ENCODE peak calls at places on chromosomes 6 and 20, in four cellular contexts. C is HCT116, B is GM12878, P is K562. H is an unnamed sample.
A peak's percentile ranks its signal among the peaks of the same experiment; 100 is the strongest.

GRCh38 chr6:22437665-22438064 is 131.7 kb upstream of the HDGFL1 start:
- DNase-seq in C (no peak), B (no peak), P (no peak), H (no peak)

GRCh38 chr20:44746367-44747165 is 901 bp downstream of the KCNK15 start:
- DNase-seq in C (no peak), B (no peak), P (no peak), H (no peak)

GRCh38 chr20:21156266-21156665 is 30.4 kb downstream of the KIZ start:
- DNase-seq in C (no peak), B (no peak), P (no peak), H (no peak)

GRCh38 chr6:1027795-1028569 is 283.9 kb upstream of the FOXQ1 start:
- DNase-seq in C (no peak), B (no peak), P (no peak), H (no peak)

GRCh38 chr6:152746172-152746553 is 4.4 kb upstream of the VIP start:
- DNase-seq in C (peak; percentile 28), B (no peak), P (no peak), H (no peak)

GRCh38 chr6:27502508-27503435 is 29.9 kb upstream of the ZNF184 start:
- DNase-seq in C (peak; percentile 68), B (peak; percentile 80), P (peak; percentile 71), H (no peak)

GRCh38 chr6:126481319-126481718 is 141.4 kb downstream of the CENPW start:
- DNase-seq in C (no peak), B (no peak), P (no peak), H (no peak)

GRCh38 chr6:164167873-164168405 is 753.4 kb downstream of the QKI start:
- DNase-seq in C (no peak), B (no peak), P (no peak), H (no peak)

GRCh38 chr20:46709055-46709458 is 392 bp upstream of the SLC2A10 start:
- DNase-seq in C (no peak), B (no peak), P (no peak), H (no peak)

GRCh38 chr6:135331002-135331401 is 149.9 kb downstream of the MYB start:
- DNase-seq in C (no peak), B (peak; percentile 34), P (no peak), H (no peak)

GRCh38 chr6:112010328-112010727 is 43.6 kb upstream of the CCN6 start:
- DNase-seq in C (no peak), B (no peak), P (no peak), H (no peak)

GRCh38 chr20:45346851-45347250 is 1.4 kb downstream of the SDC4 start:
- DNase-seq in C (no peak), B (no peak), P (no peak), H (no peak)

GRCh38 chr6:106184629-106185028 is 98.5 kb downstream of the PRDM1 start:
- DNase-seq in C (no peak), B (no peak), P (no peak), H (no peak)

GRCh38 chr6:125868252-125868651 is 77.5 kb downstream of the NCOA7 start:
- DNase-seq in C (no peak), B (no peak), P (no peak), H (no peak)

GRCh38 chr20:15702161-15702560 is 871.1 kb downstream of the KIF16B start:
- DNase-seq in C (no peak), B (no peak), P (no peak), H (no peak)

GRCh38 chr6:137823826-137824501 is 43.1 kb upstream of the TNFAIP3 start:
- DNase-seq in C (no peak), B (no peak), P (peak; percentile 51), H (no peak)

GRCh38 chr20:59618131-59618530 is 13.8 kb downstream of the PHACTR3 start:
- DNase-seq in C (no peak), B (no peak), P (no peak), H (no peak)

GRCh38 chr6:48962041-48962440 is 501.0 kb downstream of the MMUT start:
- DNase-seq in C (no peak), B (no peak), P (no peak), H (no peak)

GRCh38 chr6:160972111-160972510 is 19.5 kb upstream of the MAP3K4 start:
- DNase-seq in C (no peak), B (no peak), P (no peak), H (no peak)

GRCh38 chr20:22866757-22867425 is 168.2 kb upstream of the SSTR4 start:
- DNase-seq in C (no peak), B (no peak), P (no peak), H (no peak)

GRCh38 chr6:155185544-155185943 is 78.3 kb upstream of the CLDN20 start:
- DNase-seq in C (peak; percentile 23), B (no peak), P (no peak), H (no peak)

GRCh38 chr20:49685809-49686208 is 27.9 kb downstream of the B4GALT5 start:
- DNase-seq in C (no peak), B (no peak), P (peak; percentile 28), H (no peak)

GRCh38 chr6:44116643-44117382 is 10.4 kb downstream of the MRPL14 start:
- DNase-seq in C (no peak), B (no peak), P (no peak), H (no peak)

GRCh38 chr6:168865-169455 is 123.3 kb upstream of the DUSP22 start:
- DNase-seq in C (peak; percentile 38), B (no peak), P (peak; percentile 44), H (no peak)

GRCh38 chr6:125821825-125822281 is 31.1 kb downstream of the NCOA7 start:
- DNase-seq in C (no peak), B (no peak), P (no peak), H (no peak)

GRCh38 chr6:7073810-7074525 is 33.8 kb upstream of the RREB1 start:
- DNase-seq in C (no peak), B (peak; percentile 92), P (no peak), H (no peak)

GRCh38 chr6:84118191-84118590 is 84.6 kb downstream of the MRAP2 start:
- DNase-seq in C (no peak), B (no peak), P (no peak), H (no peak)

GRCh38 chr6:71468841-71469750 is 180.5 kb downstream of the OGFRL1 start:
- DNase-seq in C (no peak), B (no peak), P (peak; percentile 11), H (no peak)

GRCh38 chr6:20444786-20445271 is 43.1 kb downstream of the E2F3 start:
- DNase-seq in C (no peak), B (no peak), P (peak; percentile 88), H (no peak)

GRCh38 chr20:6576721-6577120 is 190.8 kb upstream of the BMP2 start:
- DNase-seq in C (no peak), B (no peak), P (no peak), H (no peak)

GRCh38 chr6:132365319-132365907 is 35.9 kb downstream of the MOXD1 start:
- DNase-seq in C (no peak), B (peak; percentile 81), P (no peak), H (no peak)

GRCh38 chr6:29723666-29724588 is 693 bp downstream of the HLA-F start:
- DNase-seq in C (no peak), B (no peak), P (no peak), H (peak; percentile 83)

GRCh38 chr6:89406157-89406556 is 5.9 kb downstream of the RRAGD start:
- DNase-seq in C (no peak), B (no peak), P (no peak), H (no peak)

GRCh38 chr6:168284187-168284586 is 35.4 kb downstream of the DACT2 start:
- DNase-seq in C (no peak), B (no peak), P (no peak), H (no peak)

GRCh38 chr20:56776345-56776744 is 147.2 kb downstream of the TFAP2C start:
- DNase-seq in C (no peak), B (no peak), P (no peak), H (no peak)

GRCh38 chr20:56780266-56780665 is 151.2 kb downstream of the TFAP2C start:
- DNase-seq in C (no peak), B (no peak), P (no peak), H (no peak)

GRCh38 chr20:56781108-56781739 is 152.1 kb downstream of the TFAP2C start:
- DNase-seq in C (no peak), B (no peak), P (no peak), H (no peak)

GRCh38 chr20:56779452-56780143 is 150.5 kb downstream of the TFAP2C start:
- DNase-seq in C (no peak), B (no peak), P (no peak), H (no peak)

DNA sequence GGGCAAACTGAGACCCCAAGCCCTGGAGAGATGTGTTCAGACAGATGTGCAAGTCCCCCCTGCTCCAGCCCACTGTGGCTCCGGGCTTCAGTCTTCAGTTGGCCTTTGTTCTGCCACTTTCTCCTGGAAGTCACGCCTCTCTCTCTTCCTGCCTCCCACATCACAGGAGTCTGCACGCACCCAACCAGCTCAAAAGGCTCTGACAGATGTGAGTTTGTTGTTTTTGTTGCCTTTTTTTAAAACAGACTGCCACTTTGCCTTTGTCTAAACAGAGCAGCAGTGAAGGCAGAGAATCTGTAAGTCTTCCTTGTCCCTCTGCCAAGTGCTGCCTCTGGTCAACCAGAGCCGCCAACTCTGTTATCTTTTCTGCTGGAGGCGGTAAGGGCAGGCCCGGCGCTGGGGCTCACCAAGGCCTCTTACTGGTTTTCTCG is 149.7 kb downstream of the TFAP2C start:
- DNase-seq in C (no peak), B (no peak), P (no peak), H (peak; percentile 56)
- TF ChIP-seq EGR1 in C (no peak), B (no peak), P (no peak), H (no peak)

GRCh38 chr6:38554700-38555413 is 84.9 kb downstream of the BTBD9 start:
- DNase-seq in C (no peak), B (no peak), P (no peak), H (no peak)
- TF ChIP-seq EGR1 in C (no peak), B (no peak), P (no peak), H (no peak)

GRCh38 chr20:36074983-36075382 is 79.6 kb upstream of the EPB41L1 start:
- DNase-seq in C (no peak), B (no peak), P (no peak), H (no peak)
- TF ChIP-seq EGR1 in C (no peak), B (no peak), P (no peak), H (no peak)

DNA sequence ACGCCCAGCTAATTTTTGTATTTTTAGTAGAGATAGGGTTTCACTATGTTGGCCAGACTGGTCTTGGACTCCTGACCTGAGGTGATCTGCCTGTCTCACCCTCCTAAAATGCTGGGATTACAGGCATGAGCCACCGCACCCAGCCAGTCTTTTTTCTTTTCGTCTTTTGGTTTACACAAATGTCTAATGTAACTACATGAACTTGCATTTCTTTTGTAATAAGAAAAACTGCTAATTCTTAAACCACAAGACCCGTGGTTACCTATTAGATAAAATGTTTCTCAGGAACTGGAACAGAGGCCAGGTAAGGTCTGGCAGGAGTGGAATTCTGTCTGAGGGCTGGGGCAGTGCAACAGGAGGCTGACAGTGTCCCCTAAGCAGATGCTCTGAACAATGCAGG is 32.7 kb upstream of the GSTA3 start:
- DNase-seq in C (no peak), B (no peak), P (no peak), H (no peak)
- TF ChIP-seq EGR1 in C (no peak), B (no peak), P (no peak), H (no peak)

GRCh38 chr6:31847276-31847978 is 15.2 kb downstream of the NEU1 start:
- DNase-seq in C (no peak), B (no peak), P (no peak), H (no peak)
- TF ChIP-seq EGR1 in C (no peak), B (no peak), P (no peak), H (no peak)

H was measured in H1.